ENCODE peak calls at places on chromosomes 7 and 10, in five cellular contexts. U, P, I, Y and R are unnamed samples.

GRCh38 chr10:11906714-11907113 is 83.6 kb downstream of the PROSER2 start:
- DNase-seq in U (peak; percentile 15), P (no peak), I (no peak), Y (no peak), R (no peak)

GRCh38 chr10:104924101-104924795 is 283.2 kb downstream of the SORCS3 start:
- DNase-seq in U (no peak), P (no peak), I (no peak), Y (no peak), R (no peak)

GRCh38 chr7:28389504-28390385 is 22.6 kb upstream of the CREB5 start:
- DNase-seq in U (peak; percentile 83), P (no peak), I (peak; percentile 59), Y (peak; percentile 44), R (peak; percentile 79)

GRCh38 chr7:113199841-113200240 is 81.5 kb upstream of the SMIM30 start:
- DNase-seq in U (no peak), P (no peak), I (no peak), Y (no peak), R (peak; percentile 82)

GRCh38 chr10:20891338-20891714 is 5.8 kb downstream of the NEBL start:
- DNase-seq in U (no peak), P (no peak), I (no peak), Y (no peak), R (no peak)

GRCh38 chr10:101834341-101834740 is 9.3 kb downstream of the KCNIP2 start:
- DNase-seq in U (peak; percentile 34), P (no peak), I (peak; percentile 53), Y (no peak), R (no peak)

GRCh38 chr7:8500286-8500685 is 66.9 kb downstream of the NXPH1 start:
- DNase-seq in U (no peak), P (no peak), I (no peak), Y (no peak), R (no peak)

GRCh38 chr7:143514995-143515735 is 37.5 kb downstream of the TAS2R41 start:
- DNase-seq in U (no peak), P (no peak), I (no peak), Y (no peak), R (no peak)

GRCh38 chr10:99579971-99580370 is 40.3 kb downstream of the SLC25A28 start:
- DNase-seq in U (no peak), P (no peak), I (no peak), Y (no peak), R (no peak)

GRCh38 chr10:63467833-63468232 is 2.1 kb upstream of the JMJD1C start:
- DNase-seq in U (no peak), P (no peak), I (no peak), Y (no peak), R (peak; percentile 22)

GRCh38 chr7:2719007-2719406 is 31.0 kb downstream of the AMZ1 start:
- DNase-seq in U (peak; percentile 73), P (no peak), I (peak; percentile 63), Y (peak; percentile 53), R (no peak)

GRCh38 chr10:72484521-72484920 is 129.8 kb upstream of the DNAJB12 start:
- DNase-seq in U (no peak), P (no peak), I (no peak), Y (no peak), R (no peak)

GRCh38 chr10:70806841-70807240 is 8.9 kb upstream of the SGPL1 start:
- DNase-seq in U (no peak), P (no peak), I (no peak), Y (no peak), R (no peak)

GRCh38 chr7:1060315-1061080 is 16.2 kb downstream of the GPR146 start:
- DNase-seq in U (peak; percentile 72), P (no peak), I (no peak), Y (no peak), R (no peak)